ENCODE peak calls at places on chromosomes 11 and 22, in nine cellular contexts. K is activated CD4-positive, CD25-positive, alpha-beta regulatory T cell; R is renal cortical epithelial cell; X is dorsolateral prefrontal cortex; N is NCI-H2081; B is activated CD8-positive, alpha-beta memory T cell treated with anti-CD3 and anti-CD28 coated beads, Interleukin-2, amount 50 U/mL, for 4 hours; U is NCI-H526; E is NCI-H2029; O is activated CD4-positive, alpha-beta T cell treated with anti-CD3 and anti-CD28 coated beads for 48 hours. S is an unnamed sample.

GRCh38 chr11:19846654-19847330 is 134.2 kb downstream of the NAV2 start:
- DNase-seq in K (no peak), R (no peak), X (peak), N (no peak), B (no peak), U (no peak), E (no peak), O (no peak), S (no peak)

GRCh38 chr11:134024420-134025085 is 44.3 kb upstream of the JAM3 start:
- DNase-seq in K (no peak), R (peak), X (no peak), N (no peak), B (no peak), U (no peak), E (no peak), O (peak), S (peak)

GRCh38 chr11:128643661-128644060 is 50.2 kb upstream of the FLI1 start:
- DNase-seq in K (no peak), R (no peak), X (no peak), N (no peak), B (no peak), U (no peak), E (no peak), O (peak), S (peak)

GRCh38 chr22:28810839-28811491 is 10.6 kb upstream of the XBP1 start:
- DNase-seq in K (no peak), R (no peak), X (no peak), N (no peak), B (no peak), U (no peak), E (no peak), O (peak), S (peak)

GRCh38 chr11:12123799-12124198 is 13.4 kb downstream of the MICAL2 start:
- DNase-seq in K (no peak), R (no peak), X (no peak), N (no peak), B (no peak), U (no peak), E (no peak), O (no peak), S (no peak)

GRCh38 chr11:126305699-126306098 is 1.8 kb downstream of the DCPS start:
- DNase-seq in K (no peak), R (no peak), X (no peak), N (no peak), B (no peak), U (no peak), E (no peak), O (no peak), S (peak)

GRCh38 chr22:50192825-50193204 is 7.1 kb downstream of the TRABD start:
- DNase-seq in K (no peak), R (no peak), X (no peak), N (no peak), B (no peak), U (no peak), E (no peak), O (peak), S (peak)

GRCh38 chr22:32695451-32695891 is 106.0 kb upstream of the TIMP3 start:
- DNase-seq in K (no peak), R (peak), X (no peak), N (no peak), B (no peak), U (no peak), E (no peak), O (no peak), S (no peak)

GRCh38 chr22:30432520-30432919 is 7.0 kb downstream of the MTFP1 start:
- DNase-seq in K (no peak), R (no peak), X (no peak), N (no peak), B (no peak), U (no peak), E (no peak), O (no peak), S (no peak)

GRCh38 chr11:130652671-130653335 is 204.4 kb downstream of the ADAMTS15 start:
- DNase-seq in K (no peak), R (peak), X (no peak), N (no peak), B (no peak), U (no peak), E (no peak), O (no peak), S (no peak)

GRCh38 chr11:32224580-32224979 is 133.7 kb downstream of the RCN1 start:
- DNase-seq in K (no peak), R (no peak), X (no peak), N (no peak), B (no peak), U (no peak), E (no peak), O (no peak), S (no peak)

GRCh38 chr22:27019827-27020226 is 362.4 kb downstream of the MIAT start:
- DNase-seq in K (no peak), R (peak), X (no peak), N (no peak), B (no peak), U (no peak), E (no peak), O (no peak), S (no peak)

GRCh38 chr11:46461461-46461927 is 69.9 kb upstream of the CHRM4 start:
- DNase-seq in K (no peak), R (no peak), X (no peak), N (no peak), B (no peak), U (no peak), E (no peak), O (no peak), S (no peak)

GRCh38 chr11:83070878-83071640 is 638 bp downstream of the RAB30 start:
- DNase-seq in K (no peak), R (peak), X (peak), N (peak), B (peak), U (no peak), E (no peak), O (peak), S (peak)

GRCh38 chr11:74648894-74649293 is 56.5 kb downstream of the POLD3 start:
- DNase-seq in K (no peak), R (no peak), X (no peak), N (no peak), B (no peak), U (no peak), E (no peak), O (no peak), S (no peak)

GRCh38 chr22:27133951-27134664 is 476.7 kb downstream of the MIAT start:
- DNase-seq in K (no peak), R (peak), X (no peak), N (no peak), B (no peak), U (no peak), E (no peak), O (peak), S (peak)

GRCh38 chr22:49966716-49967332 is 6.3 kb downstream of the PIM3 start:
- DNase-seq in K (no peak), R (no peak), X (no peak), N (no peak), B (peak), U (no peak), E (no peak), O (no peak), S (no peak)

GRCh38 chr11:129089279-129089678 is 102.8 kb downstream of the ARHGAP32 start:
- DNase-seq in K (no peak), R (no peak), X (no peak), N (no peak), B (no peak), U (no peak), E (no peak), O (no peak), S (no peak)

GRCh38 chr11:96154802-96155520 is 188.0 kb downstream of the MAML2 start:
- DNase-seq in K (no peak), R (peak), X (peak), N (no peak), B (no peak), U (no peak), E (no peak), O (no peak), S (no peak)

GRCh38 chr11:34594603-34595002 is 26.3 kb upstream of the EHF start:
- DNase-seq in K (no peak), R (no peak), X (no peak), N (no peak), B (no peak), U (no peak), E (no peak), O (no peak), S (no peak)

S was measured in activated CD8-positive, alpha-beta T cell treated with anti-CD3 and anti-CD28 coated beads for 36 hours.